ENCODE peak calls at places on chromosomes 3 and 15, in six cellular contexts. One of them, this sample, is unnamed.

GRCh38 chr3:70000563-70001081 is 1.1 kb downstream of the SAMMSON start:
- DNase-seq in astrocyte of the spinal cord: no peak
- DNase-seq in tibial artery: no peak
- DNase-seq in heart right ventricle: no peak
- DNase-seq in RWPE1: no peak
- DNase-seq in astrocyte of the cerebellum: no peak
- DNase-seq in this sample: no peak

GRCh38 chr15:56124391-56124790 is 119.3 kb downstream of the RFX7 start:
- DNase-seq in astrocyte of the spinal cord: peak
- DNase-seq in astrocyte of the cerebellum: no peak
- DNase-seq in RWPE1: no peak
- DNase-seq in heart right ventricle: no peak
- DNase-seq in tibial artery: no peak
- DNase-seq in this sample: no peak

GRCh38 chr3:32421991-32422859 is 30.6 kb downstream of the CMTM7 start:
- DNase-seq in astrocyte of the spinal cord: peak
- DNase-seq in tibial artery: peak
- DNase-seq in astrocyte of the cerebellum: peak
- DNase-seq in heart right ventricle: peak
- DNase-seq in RWPE1: peak
- DNase-seq in this sample: no peak

GRCh38 chr3:123799544-123800351 is 84.4 kb downstream of the MYLK start:
- DNase-seq in astrocyte of the cerebellum: peak
- DNase-seq in astrocyte of the spinal cord: peak
- DNase-seq in RWPE1: peak
- DNase-seq in tibial artery: no peak
- DNase-seq in heart right ventricle: no peak
- DNase-seq in this sample: no peak

GRCh38 chr3:12076666-12077065 is 72.5 kb downstream of the SYN2 start:
- DNase-seq in heart right ventricle: no peak
- DNase-seq in astrocyte of the cerebellum: no peak
- DNase-seq in RWPE1: no peak
- DNase-seq in astrocyte of the spinal cord: no peak
- DNase-seq in tibial artery: no peak
- DNase-seq in this sample: no peak

GRCh38 chr3:179768080-179768479 is 115.2 kb downstream of the USP13 start:
- DNase-seq in tibial artery: no peak
- DNase-seq in heart right ventricle: no peak
- DNase-seq in astrocyte of the spinal cord: peak
- DNase-seq in RWPE1: peak
- DNase-seq in astrocyte of the cerebellum: peak
- DNase-seq in this sample: no peak

GRCh38 chr3:134473868-134474546 is 11.8 kb downstream of the ANAPC13 start:
- DNase-seq in heart right ventricle: peak
- DNase-seq in tibial artery: peak
- DNase-seq in astrocyte of the spinal cord: peak
- DNase-seq in astrocyte of the cerebellum: peak
- DNase-seq in RWPE1: peak
- DNase-seq in this sample: peak

GRCh38 chr15:48647963-48648362 is 2.5 kb upstream of the FBN1 start:
- DNase-seq in RWPE1: no peak
- DNase-seq in tibial artery: no peak
- DNase-seq in astrocyte of the spinal cord: peak
- DNase-seq in astrocyte of the cerebellum: no peak
- DNase-seq in heart right ventricle: no peak
- DNase-seq in this sample: no peak

GRCh38 chr3:132342183-132342582 is 25.0 kb downstream of the ACP3 start:
- DNase-seq in tibial artery: no peak
- DNase-seq in astrocyte of the cerebellum: no peak
- DNase-seq in heart right ventricle: no peak
- DNase-seq in astrocyte of the spinal cord: no peak
- DNase-seq in RWPE1: no peak
- DNase-seq in this sample: no peak

GRCh38 chr3:40913641-40914040 is 285.7 kb upstream of the CTNNB1 start:
- DNase-seq in heart right ventricle: no peak
- DNase-seq in astrocyte of the cerebellum: no peak
- DNase-seq in astrocyte of the spinal cord: no peak
- DNase-seq in tibial artery: no peak
- DNase-seq in RWPE1: no peak
- DNase-seq in this sample: no peak

GRCh38 chr15:26260517-26261133 is 397.5 kb upstream of the ATP10A start:
- DNase-seq in heart right ventricle: no peak
- DNase-seq in astrocyte of the spinal cord: no peak
- DNase-seq in RWPE1: no peak
- DNase-seq in astrocyte of the cerebellum: no peak
- DNase-seq in tibial artery: no peak
- DNase-seq in this sample: peak

GRCh38 chr3:50078622-50079021 is 10.1 kb upstream of the RBM5 start:
- DNase-seq in RWPE1: no peak
- DNase-seq in heart right ventricle: no peak
- DNase-seq in astrocyte of the spinal cord: no peak
- DNase-seq in astrocyte of the cerebellum: no peak
- DNase-seq in tibial artery: no peak
- DNase-seq in this sample: no peak

GRCh38 chr15:100201376-100202280 is 140.1 kb downstream of the ADAMTS17 start:
- DNase-seq in astrocyte of the cerebellum: peak
- DNase-seq in tibial artery: no peak
- DNase-seq in astrocyte of the spinal cord: peak
- DNase-seq in RWPE1: no peak
- DNase-seq in heart right ventricle: no peak
- DNase-seq in this sample: no peak

GRCh38 chr3:54773251-54773650 is 154.6 kb downstream of the LRTM1 start:
- DNase-seq in heart right ventricle: no peak
- DNase-seq in astrocyte of the spinal cord: no peak
- DNase-seq in tibial artery: no peak
- DNase-seq in astrocyte of the cerebellum: no peak
- DNase-seq in RWPE1: no peak
- DNase-seq in this sample: no peak

GRCh38 chr3:37702478-37703154 is 159.1 kb upstream of the CTDSPL start:
- DNase-seq in RWPE1: no peak
- DNase-seq in tibial artery: no peak
- DNase-seq in astrocyte of the cerebellum: no peak
- DNase-seq in astrocyte of the spinal cord: no peak
- DNase-seq in heart right ventricle: no peak
- DNase-seq in this sample: no peak

GRCh38 chr15:43287254-43287653 is 20.5 kb upstream of the TGM5 start:
- DNase-seq in heart right ventricle: no peak
- DNase-seq in tibial artery: no peak
- DNase-seq in astrocyte of the spinal cord: no peak
- DNase-seq in RWPE1: no peak
- DNase-seq in astrocyte of the cerebellum: no peak
- DNase-seq in this sample: no peak

GRCh38 chr15:100338971-100339444 is 2.8 kb downstream of the ADAMTS17 start:
- DNase-seq in astrocyte of the cerebellum: peak
- DNase-seq in tibial artery: peak
- DNase-seq in heart right ventricle: peak
- DNase-seq in astrocyte of the spinal cord: peak
- DNase-seq in RWPE1: peak
- DNase-seq in this sample: peak

GRCh38 chr3:65915477-65915876 is 123.2 kb downstream of the MAGI1 start:
- DNase-seq in tibial artery: no peak
- DNase-seq in RWPE1: no peak
- DNase-seq in astrocyte of the cerebellum: no peak
- DNase-seq in astrocyte of the spinal cord: no peak
- DNase-seq in heart right ventricle: no peak
- DNase-seq in this sample: no peak

GRCh38 chr3:39207361-39208192 is 15.2 kb upstream of the XIRP1 start:
- DNase-seq in heart right ventricle: no peak
- DNase-seq in RWPE1: no peak
- DNase-seq in tibial artery: no peak
- DNase-seq in astrocyte of the cerebellum: no peak
- DNase-seq in astrocyte of the spinal cord: no peak
- DNase-seq in this sample: no peak

GRCh38 chr15:63908281-63908680 is 74.5 kb upstream of the HERC1 start:
- DNase-seq in RWPE1: no peak
- DNase-seq in astrocyte of the cerebellum: no peak
- DNase-seq in tibial artery: no peak
- DNase-seq in astrocyte of the spinal cord: no peak
- DNase-seq in heart right ventricle: no peak
- DNase-seq in this sample: no peak

GRCh38 chr15:52326758-52327157 is 31.2 kb upstream of the MYO5C start:
- DNase-seq in astrocyte of the spinal cord: no peak
- DNase-seq in tibial artery: no peak
- DNase-seq in astrocyte of the cerebellum: no peak
- DNase-seq in heart right ventricle: no peak
- DNase-seq in RWPE1: no peak
- DNase-seq in this sample: no peak

GRCh38 chr15:69760263-69760855 is 307.7 kb downstream of the RPLP1 start:
- DNase-seq in RWPE1: no peak
- DNase-seq in astrocyte of the spinal cord: peak
- DNase-seq in tibial artery: peak
- DNase-seq in astrocyte of the cerebellum: no peak
- DNase-seq in heart right ventricle: no peak
- DNase-seq in this sample: no peak

GRCh38 chr15:69766156-69766555 is 313.5 kb downstream of the RPLP1 start:
- DNase-seq in RWPE1: no peak
- DNase-seq in tibial artery: no peak
- DNase-seq in astrocyte of the cerebellum: no peak
- DNase-seq in heart right ventricle: no peak
- DNase-seq in astrocyte of the spinal cord: no peak
- DNase-seq in this sample: no peak

GRCh38 chr15:69760890-69761568 is 308.4 kb downstream of the RPLP1 start:
- DNase-seq in RWPE1: peak
- DNase-seq in heart right ventricle: peak
- DNase-seq in astrocyte of the cerebellum: peak
- DNase-seq in tibial artery: peak
- DNase-seq in astrocyte of the spinal cord: peak
- DNase-seq in this sample: no peak

GRCh38 chr15:69758810-69759410 is 306.3 kb downstream of the RPLP1 start:
- DNase-seq in tibial artery: no peak
- DNase-seq in astrocyte of the spinal cord: peak
- DNase-seq in astrocyte of the cerebellum: no peak
- DNase-seq in heart right ventricle: peak
- DNase-seq in RWPE1: no peak
- DNase-seq in this sample: no peak

DNA sequence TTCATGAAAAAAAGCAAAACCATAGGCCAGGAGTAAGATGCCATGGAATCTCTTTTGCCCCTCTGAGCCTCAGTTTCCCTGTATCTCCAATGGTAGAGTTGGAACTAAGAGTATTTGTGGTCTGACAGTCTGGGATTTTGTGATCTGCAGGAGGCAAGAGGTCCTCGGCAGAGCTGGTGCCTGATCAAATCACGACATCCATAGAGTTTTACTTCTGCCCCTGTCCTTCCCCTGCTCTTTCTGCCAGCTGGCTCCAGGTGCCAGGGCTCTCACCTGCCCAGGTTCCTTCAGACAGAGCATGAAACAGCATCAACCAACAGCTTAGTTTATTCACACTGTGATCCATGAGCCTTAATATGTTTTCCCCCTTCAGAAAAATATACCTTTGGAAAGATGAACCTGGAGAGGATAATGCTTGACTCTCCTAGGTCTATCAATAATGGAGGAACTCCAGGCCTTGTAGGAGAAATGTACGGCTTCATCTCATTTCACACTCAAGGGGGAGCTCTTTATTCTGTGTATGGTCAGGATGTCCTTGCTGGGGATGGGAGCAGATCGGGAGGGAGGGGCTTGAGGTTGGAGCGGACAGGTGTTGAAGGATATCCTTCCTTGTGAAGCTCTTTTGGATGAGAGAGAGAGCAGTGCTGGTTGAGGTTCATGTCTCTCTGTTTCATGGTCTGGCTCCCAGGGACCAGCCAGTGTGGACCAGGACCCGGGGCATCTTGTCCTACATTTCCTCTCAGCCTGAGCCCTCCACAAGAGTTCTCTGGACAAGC is 309.9 kb downstream of the RPLP1 start:
- DNase-seq in heart right ventricle: no peak
- DNase-seq in tibial artery: no peak
- DNase-seq in astrocyte of the spinal cord: no peak
- DNase-seq in RWPE1: no peak
- DNase-seq in astrocyte of the cerebellum: no peak
- DNase-seq in this sample: no peak
- TF ChIP-seq CTCF in heart right ventricle: no peak
- TF ChIP-seq CTCF in tibial artery: no peak
- TF ChIP-seq CTCF in astrocyte of the spinal cord: peak
- TF ChIP-seq CTCF in RWPE1: no peak
- TF ChIP-seq CTCF in astrocyte of the cerebellum: peak
- TF ChIP-seq CTCF in this sample: no peak

GRCh38 chr3:185984203-185984602 is 46.4 kb upstream of the TRA2B start:
- DNase-seq in tibial artery: no peak
- DNase-seq in RWPE1: no peak
- DNase-seq in astrocyte of the spinal cord: no peak
- DNase-seq in astrocyte of the cerebellum: no peak
- DNase-seq in heart right ventricle: no peak
- DNase-seq in this sample: no peak

GRCh38 chr3:185983495-185984141 is 45.8 kb upstream of the TRA2B start:
- DNase-seq in heart right ventricle: peak
- DNase-seq in astrocyte of the spinal cord: peak
- DNase-seq in astrocyte of the cerebellum: peak
- DNase-seq in tibial artery: peak
- DNase-seq in RWPE1: peak
- DNase-seq in this sample: peak

GRCh38 chr3:185979721-185980121 is 41.9 kb upstream of the TRA2B start:
- DNase-seq in astrocyte of the cerebellum: no peak
- DNase-seq in heart right ventricle: no peak
- DNase-seq in RWPE1: no peak
- DNase-seq in tibial artery: no peak
- DNase-seq in astrocyte of the spinal cord: no peak
- DNase-seq in this sample: no peak

GRCh38 chr3:185982632-185983031 is 44.8 kb upstream of the TRA2B start:
- DNase-seq in RWPE1: no peak
- DNase-seq in astrocyte of the cerebellum: no peak
- DNase-seq in astrocyte of the spinal cord: no peak
- DNase-seq in tibial artery: no peak
- DNase-seq in heart right ventricle: no peak
- DNase-seq in this sample: no peak

GRCh38 chr3:185981621-185982020 is 43.8 kb upstream of the TRA2B start:
- DNase-seq in RWPE1: no peak
- DNase-seq in heart right ventricle: no peak
- DNase-seq in astrocyte of the spinal cord: peak
- DNase-seq in tibial artery: no peak
- DNase-seq in astrocyte of the cerebellum: no peak
- DNase-seq in this sample: no peak
- TF ChIP-seq CTCF in RWPE1: no peak
- TF ChIP-seq CTCF in heart right ventricle: no peak
- TF ChIP-seq CTCF in astrocyte of the spinal cord: no peak
- TF ChIP-seq CTCF in tibial artery: peak
- TF ChIP-seq CTCF in astrocyte of the cerebellum: no peak
- TF ChIP-seq CTCF in this sample: no peak

GRCh38 chr3:103410231-103410630 is 975.4 kb downstream of the ZPLD1 start:
- DNase-seq in RWPE1: no peak
- DNase-seq in astrocyte of the cerebellum: no peak
- DNase-seq in heart right ventricle: no peak
- DNase-seq in tibial artery: no peak
- DNase-seq in astrocyte of the spinal cord: no peak
- DNase-seq in this sample: no peak
- TF ChIP-seq CTCF in RWPE1: no peak
- TF ChIP-seq CTCF in astrocyte of the cerebellum: no peak
- TF ChIP-seq CTCF in heart right ventricle: no peak
- TF ChIP-seq CTCF in tibial artery: no peak
- TF ChIP-seq CTCF in astrocyte of the spinal cord: no peak
- TF ChIP-seq CTCF in this sample: no peak

DNA sequence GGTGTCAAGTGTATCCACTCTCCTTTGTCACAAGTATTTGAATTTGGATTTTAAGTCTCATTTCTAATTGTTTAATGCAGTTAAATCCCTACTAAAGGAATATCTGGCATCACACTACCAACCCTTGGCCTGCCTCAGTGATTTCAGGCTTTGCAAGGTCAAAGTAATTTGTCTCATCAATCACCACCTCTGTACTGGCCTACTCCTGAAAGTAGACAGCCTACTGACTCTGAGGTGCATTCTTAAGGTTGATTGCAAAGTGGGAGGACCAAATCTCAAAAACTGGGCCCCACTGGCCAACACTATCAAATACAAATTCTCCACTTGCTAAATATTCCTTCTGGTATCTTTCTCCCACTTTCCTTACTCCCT is 851 bp upstream of the TEX55 start:
- DNase-seq in RWPE1: no peak
- DNase-seq in astrocyte of the spinal cord: no peak
- DNase-seq in heart right ventricle: no peak
- DNase-seq in tibial artery: no peak
- DNase-seq in astrocyte of the cerebellum: no peak
- DNase-seq in this sample: no peak
- TF ChIP-seq CTCF in RWPE1: no peak
- TF ChIP-seq CTCF in astrocyte of the spinal cord: no peak
- TF ChIP-seq CTCF in heart right ventricle: no peak
- TF ChIP-seq CTCF in tibial artery: no peak
- TF ChIP-seq CTCF in astrocyte of the cerebellum: no peak
- TF ChIP-seq CTCF in this sample: no peak

This sample was measured in mesothelial cell of epicardium.